ENCODE peak calls at places on chromosomes 13 and 19, in nine cellular contexts. One of them, this sample, is unnamed.

GRCh38 chr19:54160182-54160811 is 776 bp upstream of the LENG1 start:
- DNase-seq in upper lobe of left lung: no peak
- DNase-seq in tibial nerve: no peak
- DNase-seq in sigmoid colon: peak; percentile 74
- DNase-seq in HepG2: no peak
- DNase-seq in transverse colon: no peak
- DNase-seq in A549: no peak
- DNase-seq in esophagus muscularis mucosa: no peak
- DNase-seq in suprapubic skin: no peak
- DNase-seq in this sample: no peak

GRCh38 chr13:39347926-39348901 is 254.8 kb downstream of the LHFPL6 start:
- DNase-seq in upper lobe of left lung: peak; percentile 25
- DNase-seq in esophagus muscularis mucosa: no peak
- DNase-seq in tibial nerve: no peak
- DNase-seq in A549: no peak
- DNase-seq in sigmoid colon: no peak
- DNase-seq in suprapubic skin: no peak
- DNase-seq in transverse colon: no peak
- DNase-seq in HepG2: no peak
- DNase-seq in this sample: no peak

GRCh38 chr19:51441410-51442390 is 16.6 kb downstream of the SIGLEC8 start:
- DNase-seq in HepG2: no peak
- DNase-seq in sigmoid colon: peak; percentile 46
- DNase-seq in esophagus muscularis mucosa: no peak
- DNase-seq in tibial nerve: no peak
- DNase-seq in upper lobe of left lung: peak; percentile 49
- DNase-seq in suprapubic skin: no peak
- DNase-seq in transverse colon: peak; percentile 73
- DNase-seq in A549: peak; percentile 14
- DNase-seq in this sample: peak; percentile 54

GRCh38 chr13:44238011-44238421 is 135.6 kb upstream of the SERP2 start:
- DNase-seq in transverse colon: no peak
- DNase-seq in sigmoid colon: no peak
- DNase-seq in A549: no peak
- DNase-seq in upper lobe of left lung: no peak
- DNase-seq in tibial nerve: no peak
- DNase-seq in esophagus muscularis mucosa: no peak
- DNase-seq in HepG2: no peak
- DNase-seq in suprapubic skin: no peak
- DNase-seq in this sample: no peak

GRCh38 chr19:45507864-45508680 is 793 bp downstream of the VASP start:
- DNase-seq in tibial nerve: no peak
- DNase-seq in upper lobe of left lung: peak; percentile 74
- DNase-seq in sigmoid colon: peak; percentile 89
- DNase-seq in suprapubic skin: no peak
- DNase-seq in esophagus muscularis mucosa: no peak
- DNase-seq in HepG2: no peak
- DNase-seq in A549: peak; percentile 71
- DNase-seq in transverse colon: peak; percentile 79
- DNase-seq in this sample: peak; percentile 50

GRCh38 chr13:110225609-110226008 is 81.3 kb downstream of the COL4A1 start:
- DNase-seq in A549: no peak
- DNase-seq in HepG2: no peak
- DNase-seq in upper lobe of left lung: no peak
- DNase-seq in esophagus muscularis mucosa: peak; percentile 47
- DNase-seq in sigmoid colon: no peak
- DNase-seq in transverse colon: no peak
- DNase-seq in tibial nerve: no peak
- DNase-seq in suprapubic skin: no peak
- DNase-seq in this sample: no peak

GRCh38 chr13:66689628-66690027 is 540.5 kb downstream of the PCDH9 start:
- DNase-seq in tibial nerve: no peak
- DNase-seq in upper lobe of left lung: no peak
- DNase-seq in A549: peak; percentile 50
- DNase-seq in HepG2: no peak
- DNase-seq in esophagus muscularis mucosa: no peak
- DNase-seq in transverse colon: no peak
- DNase-seq in suprapubic skin: no peak
- DNase-seq in sigmoid colon: no peak
- DNase-seq in this sample: no peak

GRCh38 chr19:30784850-30785459 is 412.8 kb downstream of the ZNF536 start:
- DNase-seq in tibial nerve: peak; percentile 45
- DNase-seq in HepG2: peak; percentile 16
- DNase-seq in A549: peak; percentile 51
- DNase-seq in upper lobe of left lung: peak; percentile 49
- DNase-seq in transverse colon: peak; percentile 65
- DNase-seq in suprapubic skin: peak; percentile 77
- DNase-seq in esophagus muscularis mucosa: peak; percentile 89
- DNase-seq in sigmoid colon: peak; percentile 76
- DNase-seq in this sample: peak; percentile 43

GRCh38 chr13:108855737-108856387 is 226.5 kb downstream of the MYO16 start:
- DNase-seq in suprapubic skin: no peak
- DNase-seq in upper lobe of left lung: no peak
- DNase-seq in HepG2: no peak
- DNase-seq in sigmoid colon: no peak
- DNase-seq in tibial nerve: no peak
- DNase-seq in transverse colon: no peak
- DNase-seq in esophagus muscularis mucosa: no peak
- DNase-seq in A549: no peak
- DNase-seq in this sample: no peak

GRCh38 chr13:27924529-27925141 is 4.8 kb downstream of the PDX1 start:
- DNase-seq in sigmoid colon: no peak
- DNase-seq in transverse colon: no peak
- DNase-seq in tibial nerve: no peak
- DNase-seq in HepG2: no peak
- DNase-seq in A549: no peak
- DNase-seq in suprapubic skin: no peak
- DNase-seq in esophagus muscularis mucosa: no peak
- DNase-seq in upper lobe of left lung: no peak
- DNase-seq in this sample: no peak

GRCh38 chr19:17778621-17779280 is 16.2 kb upstream of the B3GNT3 start:
- DNase-seq in sigmoid colon: no peak
- DNase-seq in HepG2: no peak
- DNase-seq in tibial nerve: no peak
- DNase-seq in transverse colon: no peak
- DNase-seq in suprapubic skin: no peak
- DNase-seq in esophagus muscularis mucosa: no peak
- DNase-seq in upper lobe of left lung: no peak
- DNase-seq in A549: no peak
- DNase-seq in this sample: no peak

GRCh38 chr19:45306040-45306439 is 16.6 kb downstream of the CKM start:
- DNase-seq in suprapubic skin: no peak
- DNase-seq in sigmoid colon: no peak
- DNase-seq in HepG2: no peak
- DNase-seq in A549: no peak
- DNase-seq in upper lobe of left lung: no peak
- DNase-seq in esophagus muscularis mucosa: no peak
- DNase-seq in transverse colon: no peak
- DNase-seq in tibial nerve: no peak
- DNase-seq in this sample: no peak

GRCh38 chr19:33297401-33298145 is 4.8 kb downstream of the CEBPA start:
- DNase-seq in A549: no peak
- DNase-seq in sigmoid colon: peak; percentile 48
- DNase-seq in HepG2: no peak
- DNase-seq in transverse colon: no peak
- DNase-seq in esophagus muscularis mucosa: no peak
- DNase-seq in tibial nerve: no peak
- DNase-seq in suprapubic skin: peak; percentile 75
- DNase-seq in upper lobe of left lung: peak; percentile 21
- DNase-seq in this sample: no peak

DNA sequence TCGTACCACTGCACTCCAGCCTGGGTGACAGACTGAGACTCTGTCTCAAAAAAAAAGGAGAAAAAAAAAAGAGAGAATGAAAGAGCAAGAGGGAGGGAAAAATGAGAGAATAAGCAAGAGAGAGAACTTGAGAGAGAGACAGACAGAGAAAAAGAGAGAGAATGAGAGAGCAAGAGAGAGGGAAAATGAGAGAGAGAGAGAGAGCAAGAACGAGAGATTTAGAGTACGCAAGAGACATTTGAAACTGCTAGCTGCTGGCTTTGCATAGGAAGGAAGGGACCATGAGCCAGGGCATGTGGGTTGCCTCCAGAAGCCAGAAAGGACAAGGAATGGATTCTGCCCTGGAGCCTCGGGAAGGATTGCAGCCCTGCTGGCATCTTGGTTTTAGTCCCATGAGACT is 9.6 kb upstream of the ADGRE1 start:
- DNase-seq in A549: no peak
- DNase-seq in transverse colon: no peak
- DNase-seq in HepG2: no peak
- DNase-seq in upper lobe of left lung: no peak
- DNase-seq in tibial nerve: no peak
- DNase-seq in suprapubic skin: no peak
- DNase-seq in esophagus muscularis mucosa: no peak
- DNase-seq in sigmoid colon: no peak
- DNase-seq in this sample: no peak
- TF ChIP-seq EP300 in A549: no peak
- TF ChIP-seq EP300 in transverse colon: no peak
- TF ChIP-seq EP300 in HepG2: no peak
- TF ChIP-seq EP300 in upper lobe of left lung: no peak
- TF ChIP-seq EP300 in tibial nerve: no peak
- TF ChIP-seq EP300 in suprapubic skin: no peak
- TF ChIP-seq EP300 in esophagus muscularis mucosa: no peak
- TF ChIP-seq EP300 in sigmoid colon: no peak
- TF ChIP-seq EP300 in this sample: no peak

DNA sequence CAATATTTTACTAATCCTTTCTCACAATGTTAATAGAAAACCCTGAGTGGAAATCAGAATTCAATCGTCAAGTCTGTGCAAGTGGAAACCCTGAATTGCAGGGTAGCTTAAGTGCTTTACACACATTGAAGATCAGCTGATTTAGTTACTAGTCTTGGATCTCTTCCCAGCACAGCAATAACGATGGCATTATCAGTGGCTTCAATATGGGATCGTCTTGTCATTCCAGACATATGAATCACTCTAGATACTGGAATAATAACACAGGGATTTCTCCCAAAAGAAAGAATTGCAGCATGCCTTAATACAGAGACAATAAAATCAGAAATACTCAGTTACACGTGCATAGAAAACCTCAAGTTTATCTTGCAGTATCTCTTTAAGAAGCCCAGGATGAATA is 12.6 kb upstream of the METTL21C start:
- DNase-seq in upper lobe of left lung: no peak
- DNase-seq in suprapubic skin: no peak
- DNase-seq in transverse colon: no peak
- DNase-seq in A549: peak; percentile 32
- DNase-seq in sigmoid colon: no peak
- DNase-seq in esophagus muscularis mucosa: no peak
- DNase-seq in tibial nerve: no peak
- DNase-seq in HepG2: no peak
- DNase-seq in this sample: no peak
- H3K4me1 ChIP-seq in upper lobe of left lung: peaks cover 6% of the 10 kb centered on the region
- H3K4me1 ChIP-seq in suprapubic skin: peaks cover 16% of the 10 kb centered on the region
- H3K4me1 ChIP-seq in transverse colon: no peaks in the 10 kb centered on the region
- H3K4me1 ChIP-seq in A549: peaks cover 6% of the 10 kb centered on the region
- H3K4me1 ChIP-seq in sigmoid colon: no peaks in the 10 kb centered on the region
- H3K4me1 ChIP-seq in esophagus muscularis mucosa: peaks cover 2% of the 10 kb centered on the region
- H3K4me1 ChIP-seq in tibial nerve: no peaks in the 10 kb centered on the region
- H3K4me1 ChIP-seq in HepG2: no peaks in the 10 kb centered on the region
- H3K4me1 ChIP-seq in this sample: no peaks in the 10 kb centered on the region

GRCh38 chr19:13844130-13844631 is 32.8 kb upstream of the NANOS3 start:
- DNase-seq in A549: peak; percentile 78
- DNase-seq in tibial nerve: no peak
- DNase-seq in transverse colon: no peak
- DNase-seq in upper lobe of left lung: no peak
- DNase-seq in sigmoid colon: no peak
- DNase-seq in HepG2: no peak
- DNase-seq in suprapubic skin: no peak
- DNase-seq in esophagus muscularis mucosa: no peak
- DNase-seq in this sample: no peak

GRCh38 chr19:13843104-13843921 is 33.6 kb upstream of the NANOS3 start:
- DNase-seq in upper lobe of left lung: peak; percentile 77
- DNase-seq in A549: peak; percentile 86
- DNase-seq in esophagus muscularis mucosa: no peak
- DNase-seq in suprapubic skin: no peak
- DNase-seq in transverse colon: peak; percentile 75
- DNase-seq in tibial nerve: no peak
- DNase-seq in HepG2: no peak
- DNase-seq in sigmoid colon: peak; percentile 86
- DNase-seq in this sample: peak; percentile 78

GRCh38 chr19:13840751-13841338 is 36.1 kb upstream of the NANOS3 start:
- DNase-seq in HepG2: no peak
- DNase-seq in tibial nerve: no peak
- DNase-seq in suprapubic skin: peak; percentile 78
- DNase-seq in transverse colon: no peak
- DNase-seq in upper lobe of left lung: no peak
- DNase-seq in sigmoid colon: no peak
- DNase-seq in A549: no peak
- DNase-seq in esophagus muscularis mucosa: no peak
- DNase-seq in this sample: no peak

GRCh38 chr19:13841339-13842293 is 35.3 kb upstream of the NANOS3 start:
- DNase-seq in HepG2: no peak
- DNase-seq in esophagus muscularis mucosa: no peak
- DNase-seq in transverse colon: peak; percentile 84
- DNase-seq in A549: peak; percentile 53
- DNase-seq in upper lobe of left lung: peak; percentile 80
- DNase-seq in tibial nerve: peak; percentile 42
- DNase-seq in sigmoid colon: peak; percentile 86
- DNase-seq in suprapubic skin: peak; percentile 88
- DNase-seq in this sample: peak; percentile 78

DNA sequence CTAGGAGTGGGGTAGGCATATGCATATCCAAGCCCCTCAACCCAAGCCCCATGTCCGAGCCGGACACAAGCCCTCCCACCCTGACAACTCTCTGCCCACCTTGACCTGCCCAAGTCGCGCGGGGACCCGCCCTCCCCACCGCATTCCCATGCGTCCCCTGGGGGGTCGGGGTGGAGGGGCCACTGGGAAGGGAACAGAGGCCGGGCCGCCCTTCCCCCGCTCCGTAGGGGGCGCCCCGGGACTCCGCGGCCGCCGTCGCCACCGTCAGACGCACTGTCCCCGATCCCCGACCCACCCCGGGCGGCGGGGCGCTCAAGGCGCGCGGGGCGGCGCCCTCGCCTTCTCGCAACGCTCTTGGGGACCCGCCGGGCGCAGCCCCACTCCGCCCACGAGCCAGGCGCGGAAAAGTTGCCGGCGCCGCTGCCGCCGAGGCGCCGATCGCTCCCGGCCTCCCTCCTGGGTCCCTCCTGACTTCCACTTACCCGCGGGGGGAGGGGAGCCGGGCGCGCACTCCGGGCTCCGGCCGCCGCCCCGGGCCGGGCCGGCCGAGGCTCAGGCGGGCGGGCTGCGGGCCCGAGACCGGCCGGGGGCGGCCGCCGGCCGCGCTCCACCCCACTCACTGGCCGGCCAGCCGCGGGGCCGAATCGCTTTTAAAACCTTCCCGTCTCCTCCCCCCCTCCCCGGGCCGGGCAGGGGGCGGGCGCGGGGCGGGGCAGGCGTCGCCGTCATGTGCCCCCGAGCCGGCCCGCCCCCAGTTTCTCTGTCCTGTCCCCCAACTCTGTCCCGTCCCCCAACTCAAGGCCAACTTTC is 34.4 kb upstream of the NANOS3 start:
- DNase-seq in A549: peak; percentile 82
- DNase-seq in tibial nerve: peak; percentile 82
- DNase-seq in suprapubic skin: peak; percentile 96
- DNase-seq in upper lobe of left lung: peak; percentile 88
- DNase-seq in transverse colon: peak; percentile 88
- DNase-seq in HepG2: no peak
- DNase-seq in sigmoid colon: peak; percentile 97
- DNase-seq in esophagus muscularis mucosa: no peak
- DNase-seq in this sample: peak; percentile 85
- TF ChIP-seq POLR2A in A549: peak; percentile 81
- TF ChIP-seq POLR2A in tibial nerve: peak; percentile 93
- TF ChIP-seq POLR2A in suprapubic skin: peak; percentile 78
- TF ChIP-seq POLR2A in upper lobe of left lung: peak; percentile 29
- TF ChIP-seq POLR2A in transverse colon: peak; percentile 60
- TF ChIP-seq POLR2A in HepG2: no peak
- TF ChIP-seq POLR2A in sigmoid colon: no peak
- TF ChIP-seq POLR2A in esophagus muscularis mucosa: peak; percentile 64
- TF ChIP-seq POLR2A in this sample: no peak

GRCh38 chr13:48403151-48403631 is 9.7 kb downstream of the LPAR6 start:
- DNase-seq in upper lobe of left lung: no peak
- DNase-seq in transverse colon: no peak
- DNase-seq in esophagus muscularis mucosa: no peak
- DNase-seq in sigmoid colon: no peak
- DNase-seq in A549: no peak
- DNase-seq in tibial nerve: no peak
- DNase-seq in suprapubic skin: no peak
- DNase-seq in HepG2: no peak
- DNase-seq in this sample: no peak
- TF ChIP-seq EP300 in upper lobe of left lung: no peak
- TF ChIP-seq EP300 in transverse colon: no peak
- TF ChIP-seq EP300 in esophagus muscularis mucosa: no peak
- TF ChIP-seq EP300 in sigmoid colon: no peak
- TF ChIP-seq EP300 in A549: no peak
- TF ChIP-seq EP300 in tibial nerve: peak; percentile 70
- TF ChIP-seq EP300 in suprapubic skin: no peak
- TF ChIP-seq EP300 in HepG2: no peak
- TF ChIP-seq EP300 in this sample: no peak

This sample was measured in stomach.